ENCODE peak calls at places on chromosomes 6 and 20, in seven cellular contexts. One of them, this sample, is unnamed.

GRCh38 chr6:49326337-49326736 is 136.7 kb downstream of the MMUT start:
- DNase-seq in mesendoderm: no peak
- DNase-seq in trophoblast cell: no peak
- DNase-seq in H1: no peak
- DNase-seq in mesenchymal stem cell: peak
- DNase-seq in IMR-90: peak
- DNase-seq in neuronal stem cell: no peak
- DNase-seq in this sample: no peak

GRCh38 chr6:35084511-35085203 is 56.5 kb downstream of the TCP11 start:
- DNase-seq in neuronal stem cell: no peak
- DNase-seq in mesenchymal stem cell: no peak
- DNase-seq in trophoblast cell: no peak
- DNase-seq in H1: no peak
- DNase-seq in IMR-90: no peak
- DNase-seq in mesendoderm: no peak
- DNase-seq in this sample: no peak

GRCh38 chr20:39986231-39986904 is 702.7 kb downstream of the MAFB start:
- DNase-seq in mesendoderm: peak
- DNase-seq in IMR-90: peak
- DNase-seq in trophoblast cell: no peak
- DNase-seq in mesenchymal stem cell: peak
- DNase-seq in neuronal stem cell: peak
- DNase-seq in H1: peak
- DNase-seq in this sample: no peak

GRCh38 chr20:59149678-59150504 is 13.7 kb upstream of the ZNF831 start:
- DNase-seq in mesendoderm: no peak
- DNase-seq in H1: no peak
- DNase-seq in neuronal stem cell: no peak
- DNase-seq in mesenchymal stem cell: no peak
- DNase-seq in trophoblast cell: peak
- DNase-seq in IMR-90: no peak
- DNase-seq in this sample: no peak

GRCh38 chr6:165663736-165664552 is 903 bp upstream of the PDE10A start:
- DNase-seq in IMR-90: no peak
- DNase-seq in mesenchymal stem cell: peak
- DNase-seq in mesendoderm: peak
- DNase-seq in neuronal stem cell: peak
- DNase-seq in trophoblast cell: no peak
- DNase-seq in H1: no peak
- DNase-seq in this sample: peak

GRCh38 chr20:41167481-41168253 is 30.3 kb downstream of the PLCG1 start:
- DNase-seq in mesenchymal stem cell: no peak
- DNase-seq in neuronal stem cell: no peak
- DNase-seq in trophoblast cell: no peak
- DNase-seq in IMR-90: no peak
- DNase-seq in mesendoderm: no peak
- DNase-seq in H1: no peak
- DNase-seq in this sample: no peak

GRCh38 chr6:75084872-75085381 is 120.9 kb downstream of the COL12A1 start:
- DNase-seq in H1: no peak
- DNase-seq in neuronal stem cell: peak
- DNase-seq in trophoblast cell: peak
- DNase-seq in mesenchymal stem cell: no peak
- DNase-seq in mesendoderm: peak
- DNase-seq in IMR-90: no peak
- DNase-seq in this sample: peak

GRCh38 chr6:146532702-146533101 is 10.9 kb upstream of the RAB32 start:
- DNase-seq in mesenchymal stem cell: no peak
- DNase-seq in neuronal stem cell: no peak
- DNase-seq in mesendoderm: no peak
- DNase-seq in IMR-90: no peak
- DNase-seq in trophoblast cell: no peak
- DNase-seq in H1: no peak
- DNase-seq in this sample: no peak

GRCh38 chr20:43448748-43449535 is 8.8 kb upstream of the SRSF6 start:
- DNase-seq in trophoblast cell: no peak
- DNase-seq in mesenchymal stem cell: peak
- DNase-seq in H1: no peak
- DNase-seq in IMR-90: peak
- DNase-seq in mesendoderm: peak
- DNase-seq in neuronal stem cell: peak
- DNase-seq in this sample: peak

GRCh38 chr6:152244998-152245630 is 392.0 kb downstream of the SYNE1 start:
- DNase-seq in mesendoderm: peak
- DNase-seq in H1: no peak
- DNase-seq in neuronal stem cell: no peak
- DNase-seq in trophoblast cell: no peak
- DNase-seq in mesenchymal stem cell: peak
- DNase-seq in IMR-90: no peak
- DNase-seq in this sample: no peak

GRCh38 chr6:144466716-144467115 is 181.6 kb downstream of the UTRN start:
- DNase-seq in H1: no peak
- DNase-seq in IMR-90: no peak
- DNase-seq in mesendoderm: peak
- DNase-seq in trophoblast cell: no peak
- DNase-seq in mesenchymal stem cell: no peak
- DNase-seq in neuronal stem cell: no peak
- DNase-seq in this sample: no peak

GRCh38 chr6:144467153-144467762 is 182.1 kb downstream of the UTRN start:
- DNase-seq in trophoblast cell: no peak
- DNase-seq in neuronal stem cell: no peak
- DNase-seq in H1: no peak
- DNase-seq in mesendoderm: peak
- DNase-seq in IMR-90: no peak
- DNase-seq in mesenchymal stem cell: no peak
- DNase-seq in this sample: peak

GRCh38 chr6:144467921-144468320 is 182.8 kb downstream of the UTRN start:
- DNase-seq in trophoblast cell: no peak
- DNase-seq in neuronal stem cell: no peak
- DNase-seq in mesendoderm: peak
- DNase-seq in H1: no peak
- DNase-seq in mesenchymal stem cell: no peak
- DNase-seq in IMR-90: no peak
- DNase-seq in this sample: no peak

GRCh38 chr6:144468709-144469108 is 183.6 kb downstream of the UTRN start:
- DNase-seq in trophoblast cell: no peak
- DNase-seq in mesenchymal stem cell: no peak
- DNase-seq in H1: no peak
- DNase-seq in mesendoderm: no peak
- DNase-seq in IMR-90: no peak
- DNase-seq in neuronal stem cell: no peak
- DNase-seq in this sample: no peak

DNA sequence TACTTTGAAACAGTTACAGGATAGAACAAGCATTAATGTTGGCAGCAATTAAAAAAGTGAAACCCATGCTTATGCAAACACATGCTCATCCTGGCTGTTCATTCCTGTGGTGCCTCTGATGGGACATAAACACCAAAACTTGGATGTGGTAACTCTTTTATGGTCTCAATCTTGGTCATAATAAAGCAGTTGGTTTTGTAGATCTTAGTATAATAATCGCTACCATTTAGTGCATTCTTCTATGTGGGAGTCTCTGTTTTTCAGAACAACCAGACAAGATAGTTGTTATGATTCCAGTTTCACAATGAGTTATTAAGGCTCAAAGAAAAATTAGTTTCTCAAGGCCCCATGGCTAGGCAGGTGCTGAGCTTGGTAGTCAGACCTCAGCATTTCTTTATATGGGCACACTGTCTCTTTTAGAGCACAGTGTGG is 184.0 kb downstream of the UTRN start:
- DNase-seq in trophoblast cell: no peak
- DNase-seq in neuronal stem cell: no peak
- DNase-seq in IMR-90: no peak
- DNase-seq in mesenchymal stem cell: no peak
- DNase-seq in H1: no peak
- DNase-seq in mesendoderm: no peak
- DNase-seq in this sample: no peak
- H2AK5ac ChIP-seq in trophoblast cell: no peak
- H2AK5ac ChIP-seq in neuronal stem cell: no peak
- H2AK5ac ChIP-seq in IMR-90: no peak
- H2AK5ac ChIP-seq in mesenchymal stem cell: no peak
- H2AK5ac ChIP-seq in H1: no peak
- H2AK5ac ChIP-seq in mesendoderm: no peak
- H2AK5ac ChIP-seq in this sample: no peak

DNA sequence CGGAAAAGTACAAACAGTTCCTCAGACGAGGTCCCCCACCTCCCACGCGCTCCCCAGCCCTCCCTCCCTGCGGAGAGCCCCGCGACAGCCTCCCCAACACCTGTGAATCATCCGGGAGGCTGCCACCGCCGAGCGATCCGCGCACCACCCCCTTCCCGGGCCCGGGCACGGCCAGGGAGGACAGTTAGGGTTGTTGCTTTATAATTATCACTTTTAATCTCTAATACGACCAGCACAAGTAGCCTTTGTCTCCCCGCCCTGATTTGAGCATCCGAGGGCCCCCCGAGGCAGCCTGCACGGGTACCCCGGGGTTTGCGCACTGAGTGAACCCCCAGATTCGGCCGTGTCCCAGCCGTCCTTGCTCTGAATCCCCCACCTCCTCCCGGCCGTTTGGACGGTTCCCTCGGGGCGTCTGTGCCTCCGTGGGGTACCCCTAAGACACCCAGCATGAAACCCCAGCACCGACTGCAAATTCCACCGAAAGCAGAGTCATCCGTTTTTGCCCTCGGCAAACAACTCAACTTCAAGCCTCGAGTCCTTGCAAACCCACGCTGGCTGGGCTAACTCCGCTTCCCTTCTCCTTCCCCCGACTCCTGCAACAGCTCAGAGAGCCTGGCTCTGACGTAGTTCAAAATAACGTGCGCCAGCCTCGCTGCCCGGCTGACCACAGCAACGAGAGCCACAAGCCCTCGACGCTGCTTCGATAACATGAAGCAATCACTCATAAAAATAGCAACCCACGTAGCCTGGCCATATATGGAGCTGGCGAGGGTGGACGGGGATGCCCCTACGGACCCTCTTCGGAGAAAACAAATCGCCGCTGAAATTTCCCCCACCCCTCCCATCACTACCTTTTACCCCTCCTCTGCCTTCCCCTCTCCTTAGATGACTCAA is 866 bp upstream of the SNAP25 start:
- DNase-seq in IMR-90: peak
- DNase-seq in mesenchymal stem cell: peak
- DNase-seq in trophoblast cell: no peak
- DNase-seq in neuronal stem cell: peak
- DNase-seq in mesendoderm: peak
- DNase-seq in H1: no peak
- DNase-seq in this sample: peak
- H2AK5ac ChIP-seq in IMR-90: no peak
- H2AK5ac ChIP-seq in mesenchymal stem cell: no peak
- H2AK5ac ChIP-seq in trophoblast cell: no peak
- H2AK5ac ChIP-seq in neuronal stem cell: peak
- H2AK5ac ChIP-seq in mesendoderm: no peak
- H2AK5ac ChIP-seq in H1: no peak
- H2AK5ac ChIP-seq in this sample: no peak

DNA sequence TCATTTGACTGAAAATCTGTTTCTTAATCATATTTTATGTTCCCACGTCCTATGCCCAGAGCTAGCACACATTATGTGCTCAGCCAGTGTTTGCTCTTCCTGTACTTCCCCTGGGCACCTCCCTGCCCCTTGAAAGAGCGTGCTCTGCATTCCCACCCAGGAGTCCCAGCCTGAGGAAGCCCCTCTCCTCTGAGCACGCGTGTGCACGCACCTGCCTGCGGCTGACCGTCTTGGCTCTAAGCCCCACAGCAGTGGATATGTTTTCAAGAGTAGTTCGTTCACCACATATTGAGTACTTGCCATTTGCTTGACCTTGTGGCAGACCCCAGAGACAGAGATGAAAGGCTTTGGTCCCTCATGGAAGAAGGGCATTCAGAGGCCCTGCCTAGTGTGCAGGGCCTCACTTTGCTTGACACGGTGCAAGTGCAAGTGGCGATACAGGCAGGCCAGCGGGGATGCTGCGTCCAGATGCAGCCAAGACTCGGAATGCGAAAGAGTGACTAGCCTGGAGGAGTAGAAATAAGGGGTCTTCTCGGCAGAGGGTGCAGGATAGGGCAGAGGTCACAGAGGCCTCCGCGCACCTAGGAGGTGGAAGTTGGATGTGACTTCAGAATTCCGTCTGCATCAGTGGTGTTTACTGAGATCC is 14.1 kb downstream of the SYNDIG1 start:
- DNase-seq in IMR-90: no peak
- DNase-seq in neuronal stem cell: no peak
- DNase-seq in mesenchymal stem cell: no peak
- DNase-seq in trophoblast cell: no peak
- DNase-seq in mesendoderm: no peak
- DNase-seq in H1: no peak
- DNase-seq in this sample: no peak
- H2AK5ac ChIP-seq in IMR-90: no peak
- H2AK5ac ChIP-seq in neuronal stem cell: no peak
- H2AK5ac ChIP-seq in mesenchymal stem cell: no peak
- H2AK5ac ChIP-seq in trophoblast cell: no peak
- H2AK5ac ChIP-seq in mesendoderm: no peak
- H2AK5ac ChIP-seq in H1: no peak
- H2AK5ac ChIP-seq in this sample: no peak

GRCh38 chr6:33077908-33078307 is 2.1 kb downstream of the HLA-DPB1 start:
- DNase-seq in neuronal stem cell: no peak
- DNase-seq in mesendoderm: no peak
- DNase-seq in trophoblast cell: no peak
- DNase-seq in H1: no peak
- DNase-seq in mesenchymal stem cell: no peak
- DNase-seq in IMR-90: no peak
- DNase-seq in this sample: no peak

GRCh38 chr6:33078442-33078841 is 2.7 kb downstream of the HLA-DPB1 start:
- DNase-seq in neuronal stem cell: no peak
- DNase-seq in H1: no peak
- DNase-seq in trophoblast cell: no peak
- DNase-seq in IMR-90: no peak
- DNase-seq in mesendoderm: no peak
- DNase-seq in mesenchymal stem cell: no peak
- DNase-seq in this sample: no peak

GRCh38 chr6:33075208-33075567 is 602 bp upstream of the HLA-DPB1 start:
- DNase-seq in mesendoderm: no peak
- DNase-seq in IMR-90: no peak
- DNase-seq in trophoblast cell: no peak
- DNase-seq in H1: no peak
- DNase-seq in neuronal stem cell: no peak
- DNase-seq in mesenchymal stem cell: no peak
- DNase-seq in this sample: no peak

GRCh38 chr6:33075568-33076405 is at the start of gene HLA-DPB1:
- DNase-seq in trophoblast cell: peak
- DNase-seq in mesenchymal stem cell: peak
- DNase-seq in H1: no peak
- DNase-seq in neuronal stem cell: peak
- DNase-seq in mesendoderm: no peak
- DNase-seq in IMR-90: peak
- DNase-seq in this sample: no peak

DNA sequence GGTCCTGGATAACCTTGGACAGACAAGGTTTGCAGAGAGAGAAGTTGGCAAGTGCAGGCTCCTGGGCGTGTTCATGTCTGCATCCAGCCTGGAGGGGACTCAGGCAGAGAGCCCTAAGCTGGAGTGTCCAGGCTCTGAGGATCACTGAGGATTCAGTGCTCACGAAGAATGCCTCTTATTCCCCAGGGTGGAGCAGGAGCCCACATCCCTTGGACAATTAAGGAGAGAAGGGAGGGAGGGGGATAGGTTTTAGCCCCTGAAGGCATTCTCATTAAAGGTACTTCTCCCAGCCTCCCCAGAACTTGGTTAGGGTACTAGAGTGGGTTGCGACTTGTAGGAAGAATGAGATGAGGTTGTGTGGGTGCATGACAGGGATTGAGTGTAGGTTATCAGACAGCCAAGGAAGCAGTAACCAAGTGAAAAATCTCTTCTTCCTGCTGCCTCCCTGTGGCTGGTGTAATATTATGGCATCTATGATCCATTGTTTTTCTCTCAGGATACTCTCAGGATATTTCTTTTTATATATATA is 680 bp downstream of the HLA-DPB1 start:
- DNase-seq in IMR-90: no peak
- DNase-seq in mesenchymal stem cell: no peak
- DNase-seq in neuronal stem cell: no peak
- DNase-seq in trophoblast cell: no peak
- DNase-seq in mesendoderm: no peak
- DNase-seq in H1: no peak
- DNase-seq in this sample: no peak
- H2AK5ac ChIP-seq in IMR-90: no peak
- H2AK5ac ChIP-seq in mesenchymal stem cell: no peak
- H2AK5ac ChIP-seq in neuronal stem cell: no peak
- H2AK5ac ChIP-seq in trophoblast cell: no peak
- H2AK5ac ChIP-seq in mesendoderm: no peak
- H2AK5ac ChIP-seq in H1: no peak
- H2AK5ac ChIP-seq in this sample: no peak